ENCODE peak calls at places on chromosomes 3 and 15, in five cellular contexts. B is activated CD4-positive, alpha-beta T cell treated with anti-CD3 and anti-CD28 coated beads for 36 hours; E is activated naive CD8-positive, alpha-beta T cell treated with anti-CD3 and anti-CD28 coated beads, Interleukin-2, amount 50 U/mL, for 24 hours; L is stimulated activated effector memory CD8-positive, alpha-beta T cell treated with anti-CD3 and anti-CD28 coated beads, Interleukin-12 subunit alpha, Interleukin-12 subunit beta, amount 100 ng/mL, for 72 hours; V is left colon. R is an unnamed sample.

GRCh38 chr15:77510066-77511044 is 89.7 kb downstream of the HMG20A start:
- ATAC-seq in B (no peak), E (no peak), L (no peak), V (no peak), R (no peak)

GRCh38 chr15:55334997-55335396 is 16.0 kb downstream of the PIGB start:
- ATAC-seq in B (no peak), E (no peak), L (no peak), V (no peak), R (no peak)

GRCh38 chr3:16917256-16917935 is 32.6 kb downstream of the PLCL2 start:
- ATAC-seq in B (peak; percentile 86), E (peak; percentile 88), L (peak; percentile 95), V (peak; percentile 16), R (peak; percentile 91)

GRCh38 chr3:31502803-31503221 is 29.9 kb upstream of the STT3B start:
- ATAC-seq in B (no peak), E (peak; percentile 20), L (peak; percentile 67), V (no peak), R (peak; percentile 49)

GRCh38 chr3:49294343-49294742 is 17.3 kb upstream of the C3orf62 start:
- ATAC-seq in B (no peak), E (no peak), L (no peak), V (no peak), R (no peak)

GRCh38 chr3:172346161-172346560 is 102.1 kb downstream of the GHSR start:
- ATAC-seq in B (no peak), E (no peak), L (no peak), V (no peak), R (no peak)

GRCh38 chr15:63978511-63979226 is 67.6 kb downstream of the DAPK2 start:
- ATAC-seq in B (no peak), E (no peak), L (no peak), V (peak; percentile 80), R (no peak)

GRCh38 chr15:84889991-84890669 is 5.7 kb downstream of the SLC28A1 start:
- ATAC-seq in B (no peak), E (no peak), L (no peak), V (no peak), R (no peak)